ENCODE peak calls at places on chromosomes 13 and 19, in ten cellular contexts. One of them, this sample, is unnamed. For H3K4me1, the result is how much of the 10 kb centered on the place peaks cover.

GRCh38 chr19:1251503-1252220 is 3.3 kb downstream of the MIDN start:
- DNase-seq in hepatocyte: peak
- DNase-seq in tibial artery: no peak
- DNase-seq in Panc1: no peak
- DNase-seq in GM23248: no peak
- DNase-seq in PC-9: peak
- DNase-seq in heart left ventricle: peak
- DNase-seq in thoracic aorta: no peak
- DNase-seq in neuronal stem cell: no peak
- DNase-seq in tibial nerve: no peak
- DNase-seq in this sample: peak

GRCh38 chr19:48053856-48054255 is 10.0 kb upstream of the CABP5 start:
- DNase-seq in hepatocyte: no peak
- DNase-seq in tibial artery: no peak
- DNase-seq in Panc1: no peak
- DNase-seq in GM23248: peak
- DNase-seq in PC-9: no peak
- DNase-seq in heart left ventricle: no peak
- DNase-seq in thoracic aorta: no peak
- DNase-seq in neuronal stem cell: no peak
- DNase-seq in tibial nerve: no peak
- DNase-seq in this sample: no peak

GRCh38 chr13:42720116-42720857 is 61.1 kb upstream of the FAM216B start:
- DNase-seq in hepatocyte: peak
- DNase-seq in tibial artery: no peak
- DNase-seq in Panc1: peak
- DNase-seq in GM23248: peak
- DNase-seq in PC-9: peak
- DNase-seq in heart left ventricle: no peak
- DNase-seq in thoracic aorta: no peak
- DNase-seq in neuronal stem cell: no peak
- DNase-seq in tibial nerve: no peak
- DNase-seq in this sample: no peak

GRCh38 chr13:23509781-23510543 is 60.2 kb upstream of the TNFRSF19 start:
- DNase-seq in hepatocyte: no peak
- DNase-seq in tibial artery: no peak
- DNase-seq in Panc1: no peak
- DNase-seq in GM23248: peak
- DNase-seq in PC-9: no peak
- DNase-seq in heart left ventricle: no peak
- DNase-seq in thoracic aorta: no peak
- DNase-seq in neuronal stem cell: no peak
- DNase-seq in tibial nerve: no peak
- DNase-seq in this sample: no peak

GRCh38 chr13:107295391-107296157 is 727.6 kb upstream of the ARGLU1 start:
- DNase-seq in hepatocyte: no peak
- DNase-seq in tibial artery: no peak
- DNase-seq in Panc1: no peak
- DNase-seq in GM23248: peak
- DNase-seq in PC-9: no peak
- DNase-seq in heart left ventricle: no peak
- DNase-seq in thoracic aorta: no peak
- DNase-seq in neuronal stem cell: no peak
- DNase-seq in tibial nerve: no peak
- DNase-seq in this sample: no peak

GRCh38 chr13:76816394-76816793 is 69.8 kb downstream of the KCTD12 start:
- DNase-seq in hepatocyte: no peak
- DNase-seq in tibial artery: no peak
- DNase-seq in Panc1: no peak
- DNase-seq in GM23248: no peak
- DNase-seq in PC-9: no peak
- DNase-seq in heart left ventricle: no peak
- DNase-seq in thoracic aorta: no peak
- DNase-seq in neuronal stem cell: no peak
- DNase-seq in tibial nerve: no peak
- DNase-seq in this sample: no peak

GRCh38 chr19:54674021-54674617 is 11.3 kb downstream of the LILRB4 start:
- DNase-seq in hepatocyte: no peak
- DNase-seq in tibial artery: no peak
- DNase-seq in Panc1: peak
- DNase-seq in GM23248: peak
- DNase-seq in PC-9: peak
- DNase-seq in heart left ventricle: no peak
- DNase-seq in thoracic aorta: no peak
- DNase-seq in neuronal stem cell: no peak
- DNase-seq in tibial nerve: no peak
- DNase-seq in this sample: no peak

GRCh38 chr19:31525610-31526147 is 176.4 kb upstream of the TSHZ3 start:
- DNase-seq in hepatocyte: no peak
- DNase-seq in tibial artery: no peak
- DNase-seq in Panc1: no peak
- DNase-seq in GM23248: no peak
- DNase-seq in PC-9: no peak
- DNase-seq in heart left ventricle: no peak
- DNase-seq in thoracic aorta: no peak
- DNase-seq in neuronal stem cell: no peak
- DNase-seq in tibial nerve: no peak
- DNase-seq in this sample: no peak

GRCh38 chr13:110912651-110913051 is 2.2 kb downstream of the ANKRD10 start:
- DNase-seq in hepatocyte: peak
- DNase-seq in tibial artery: no peak
- DNase-seq in Panc1: no peak
- DNase-seq in GM23248: peak
- DNase-seq in PC-9: no peak
- DNase-seq in heart left ventricle: no peak
- DNase-seq in thoracic aorta: no peak
- DNase-seq in neuronal stem cell: no peak
- DNase-seq in tibial nerve: no peak
- DNase-seq in this sample: no peak

GRCh38 chr13:58884353-58884752 is 1252.8 kb downstream of the PCDH17 start:
- DNase-seq in hepatocyte: no peak
- DNase-seq in tibial artery: no peak
- DNase-seq in Panc1: no peak
- DNase-seq in GM23248: no peak
- DNase-seq in PC-9: no peak
- DNase-seq in heart left ventricle: no peak
- DNase-seq in thoracic aorta: no peak
- DNase-seq in neuronal stem cell: no peak
- DNase-seq in tibial nerve: no peak
- DNase-seq in this sample: no peak

GRCh38 chr13:32300920-32301319 is 14.2 kb downstream of the ZAR1L start:
- DNase-seq in hepatocyte: no peak
- DNase-seq in tibial artery: no peak
- DNase-seq in Panc1: no peak
- DNase-seq in GM23248: no peak
- DNase-seq in PC-9: no peak
- DNase-seq in heart left ventricle: no peak
- DNase-seq in thoracic aorta: no peak
- DNase-seq in neuronal stem cell: no peak
- DNase-seq in tibial nerve: no peak
- DNase-seq in this sample: no peak

DNA sequence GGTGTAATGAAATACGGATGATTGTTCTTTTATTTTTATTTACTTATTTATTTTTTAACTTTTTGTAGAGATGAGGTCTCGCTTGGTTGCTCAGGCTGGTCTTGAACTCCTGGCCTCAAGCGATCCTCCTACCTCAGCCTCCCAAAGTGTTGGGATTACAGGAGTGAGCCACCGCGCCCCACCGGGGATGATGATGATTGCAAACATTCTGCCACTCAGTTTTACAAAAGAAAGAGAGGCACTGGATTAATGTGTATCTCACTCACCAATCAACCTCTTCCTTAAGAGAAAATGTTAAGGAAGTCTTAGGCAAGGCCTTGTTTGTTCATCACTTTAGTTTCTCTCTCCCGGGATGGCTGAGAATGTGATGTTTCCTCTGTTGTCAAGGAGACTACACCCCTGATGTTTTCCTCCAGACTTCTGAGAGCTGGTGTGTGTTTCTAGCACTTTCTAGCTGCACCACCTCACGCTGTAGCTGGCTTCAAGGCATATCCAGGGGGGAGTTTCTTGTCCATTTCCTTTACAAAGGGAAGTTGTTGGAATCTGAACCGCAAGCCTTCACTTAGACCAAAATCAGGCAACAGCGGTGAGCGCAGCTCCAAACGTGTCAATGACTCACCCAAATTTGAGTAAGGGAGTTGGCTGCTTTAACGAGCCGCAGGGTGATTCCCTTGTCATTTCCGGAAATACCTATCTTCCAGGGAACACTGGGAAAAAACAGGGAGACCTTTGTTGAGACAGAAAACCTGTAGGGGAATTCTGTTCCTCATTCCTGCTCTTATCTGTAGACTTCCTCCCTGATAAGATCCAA is 2.3 kb downstream of the LDLR start:
- DNase-seq in hepatocyte: peak
- DNase-seq in tibial artery: peak
- DNase-seq in Panc1: peak
- DNase-seq in GM23248: peak
- DNase-seq in PC-9: peak
- DNase-seq in heart left ventricle: no peak
- DNase-seq in thoracic aorta: peak
- DNase-seq in neuronal stem cell: no peak
- DNase-seq in tibial nerve: peak
- DNase-seq in this sample: peak
- H3K4me1 ChIP-seq in hepatocyte: under half
- H3K4me1 ChIP-seq in tibial artery: under half
- H3K4me1 ChIP-seq in Panc1: under half
- H3K4me1 ChIP-seq in GM23248: under half
- H3K4me1 ChIP-seq in PC-9: half or more
- H3K4me1 ChIP-seq in heart left ventricle: under half
- H3K4me1 ChIP-seq in thoracic aorta: under half
- H3K4me1 ChIP-seq in neuronal stem cell: under half
- H3K4me1 ChIP-seq in tibial nerve: under half
- H3K4me1 ChIP-seq in this sample: half or more

GRCh38 chr19:39946532-39946931 is 12.1 kb upstream of the FCGBP start:
- DNase-seq in hepatocyte: no peak
- DNase-seq in tibial artery: no peak
- DNase-seq in Panc1: no peak
- DNase-seq in GM23248: peak
- DNase-seq in PC-9: no peak
- DNase-seq in heart left ventricle: no peak
- DNase-seq in thoracic aorta: no peak
- DNase-seq in neuronal stem cell: no peak
- DNase-seq in tibial nerve: no peak
- DNase-seq in this sample: no peak
- H3K4me1 ChIP-seq in hepatocyte: under half
- H3K4me1 ChIP-seq in tibial artery: under half
- H3K4me1 ChIP-seq in Panc1: under half
- H3K4me1 ChIP-seq in GM23248: under half
- H3K4me1 ChIP-seq in PC-9: under half
- H3K4me1 ChIP-seq in heart left ventricle: under half
- H3K4me1 ChIP-seq in thoracic aorta: under half
- H3K4me1 ChIP-seq in neuronal stem cell: under half
- H3K4me1 ChIP-seq in tibial nerve: under half
- H3K4me1 ChIP-seq in this sample: under half

GRCh38 chr19:13156968-13157882 is 7.0 kb downstream of the IER2 start:
- DNase-seq in hepatocyte: no peak
- DNase-seq in tibial artery: no peak
- DNase-seq in Panc1: no peak
- DNase-seq in GM23248: peak
- DNase-seq in PC-9: no peak
- DNase-seq in heart left ventricle: no peak
- DNase-seq in thoracic aorta: no peak
- DNase-seq in neuronal stem cell: no peak
- DNase-seq in tibial nerve: no peak
- DNase-seq in this sample: no peak

GRCh38 chr19:13154911-13155471 is 4.8 kb downstream of the IER2 start:
- DNase-seq in hepatocyte: peak
- DNase-seq in tibial artery: peak
- DNase-seq in Panc1: no peak
- DNase-seq in GM23248: peak
- DNase-seq in PC-9: peak
- DNase-seq in heart left ventricle: no peak
- DNase-seq in thoracic aorta: no peak
- DNase-seq in neuronal stem cell: peak
- DNase-seq in tibial nerve: peak
- DNase-seq in this sample: peak

GRCh38 chr19:13153627-13154240 is 3.5 kb downstream of the IER2 start:
- DNase-seq in hepatocyte: peak
- DNase-seq in tibial artery: no peak
- DNase-seq in Panc1: no peak
- DNase-seq in GM23248: peak
- DNase-seq in PC-9: no peak
- DNase-seq in heart left ventricle: peak
- DNase-seq in thoracic aorta: no peak
- DNase-seq in neuronal stem cell: peak
- DNase-seq in tibial nerve: no peak
- DNase-seq in this sample: peak

GRCh38 chr19:13154241-13154778 is 4.1 kb downstream of the IER2 start:
- DNase-seq in hepatocyte: peak
- DNase-seq in tibial artery: peak
- DNase-seq in Panc1: no peak
- DNase-seq in GM23248: peak
- DNase-seq in PC-9: peak
- DNase-seq in heart left ventricle: peak
- DNase-seq in thoracic aorta: peak
- DNase-seq in neuronal stem cell: peak
- DNase-seq in tibial nerve: peak
- DNase-seq in this sample: peak

GRCh38 chr19:13155472-13156284 is 5.5 kb downstream of the IER2 start:
- DNase-seq in hepatocyte: peak
- DNase-seq in tibial artery: peak
- DNase-seq in Panc1: no peak
- DNase-seq in GM23248: peak
- DNase-seq in PC-9: peak
- DNase-seq in heart left ventricle: peak
- DNase-seq in thoracic aorta: no peak
- DNase-seq in neuronal stem cell: peak
- DNase-seq in tibial nerve: peak
- DNase-seq in this sample: peak
- H3K4me1 ChIP-seq in hepatocyte: under half
- H3K4me1 ChIP-seq in tibial artery: under half
- H3K4me1 ChIP-seq in Panc1: under half
- H3K4me1 ChIP-seq in GM23248: under half
- H3K4me1 ChIP-seq in PC-9: under half
- H3K4me1 ChIP-seq in heart left ventricle: under half
- H3K4me1 ChIP-seq in thoracic aorta: under half
- H3K4me1 ChIP-seq in neuronal stem cell: under half
- H3K4me1 ChIP-seq in tibial nerve: under half
- H3K4me1 ChIP-seq in this sample: under half

DNA sequence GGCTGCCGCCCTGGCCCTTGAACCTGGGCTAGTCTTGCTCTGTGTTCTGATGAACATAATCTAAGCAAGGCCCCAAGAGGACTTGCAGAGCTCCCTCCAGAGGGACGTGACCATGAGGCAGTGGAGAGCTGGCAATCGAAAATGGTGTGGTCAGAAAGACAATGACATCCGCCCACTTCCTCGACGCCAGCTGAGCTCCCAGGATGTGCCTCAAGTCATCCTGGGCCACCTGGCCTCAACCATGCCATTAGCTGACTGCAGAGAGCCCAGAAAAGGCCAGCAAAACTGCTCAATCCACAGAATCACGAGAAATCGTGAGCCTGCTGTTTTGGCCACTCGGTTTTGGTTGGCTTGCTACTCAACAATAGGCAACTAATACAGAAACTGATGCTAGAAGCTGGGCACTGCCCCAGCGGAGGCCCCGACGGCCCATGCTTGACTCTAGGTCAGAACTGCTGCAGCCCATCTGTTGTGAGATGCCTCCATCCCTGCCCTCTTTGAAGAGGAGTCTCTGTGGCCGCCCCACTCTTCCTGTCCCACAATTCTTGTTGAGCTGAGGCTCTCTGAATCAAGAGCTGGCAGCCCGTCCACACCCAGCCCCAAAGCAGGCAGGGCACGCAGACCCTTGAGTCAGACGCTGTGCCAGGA is 53.3 kb downstream of the STK24 start:
- DNase-seq in hepatocyte: no peak
- DNase-seq in tibial artery: no peak
- DNase-seq in Panc1: no peak
- DNase-seq in GM23248: no peak
- DNase-seq in PC-9: no peak
- DNase-seq in heart left ventricle: no peak
- DNase-seq in thoracic aorta: no peak
- DNase-seq in neuronal stem cell: no peak
- DNase-seq in tibial nerve: no peak
- DNase-seq in this sample: no peak
- H3K4me1 ChIP-seq in hepatocyte: under half
- H3K4me1 ChIP-seq in tibial artery: under half
- H3K4me1 ChIP-seq in Panc1: under half
- H3K4me1 ChIP-seq in GM23248: under half
- H3K4me1 ChIP-seq in PC-9: under half
- H3K4me1 ChIP-seq in heart left ventricle: under half
- H3K4me1 ChIP-seq in thoracic aorta: under half
- H3K4me1 ChIP-seq in neuronal stem cell: under half
- H3K4me1 ChIP-seq in tibial nerve: under half
- H3K4me1 ChIP-seq in this sample: under half

This sample was measured in mucosa of descending colon.